ENCODE peak calls at places on chromosome 12, in ten cellular contexts. M, R, V, E, J, P, C, Z, O and X are unnamed samples.

GRCh38 chr12:22978962-22979361 is 354.0 kb downstream of the ETNK1 start:
- DNase-seq in V (no peak), Z (no peak), J (no peak), O (no peak), E (no peak), C (no peak), M (no peak), P (peak), R (peak), X (no peak)

GRCh38 chr12:111826316-111826715 is 15.7 kb upstream of the MAPKAPK5 start:
- DNase-seq in E (no peak), C (no peak), O (no peak), M (no peak), J (no peak), V (no peak), P (peak), R (no peak), Z (no peak), X (no peak)

GRCh38 chr12:15532364-15532977 is 210.2 kb downstream of the PTPRO start:
- DNase-seq in J (no peak), P (peak), Z (no peak), M (no peak), C (no peak), E (peak), R (peak), O (no peak), V (peak), X (no peak)

GRCh38 chr12:15787801-15788200 is 1.4 kb downstream of the EPS8 start:
- DNase-seq in J (no peak), E (no peak), C (no peak), P (no peak), O (no peak), R (no peak), V (no peak), Z (no peak), M (no peak), X (no peak)

GRCh38 chr12:68403711-68404110 is 71.5 kb upstream of the MDM1 start:
- DNase-seq in E (no peak), Z (no peak), C (no peak), V (no peak), J (no peak), O (no peak), R (no peak), P (peak), M (no peak), X (no peak)

GRCh38 chr12:108129017-108129812 is at the start of gene WSCD2:
- DNase-seq in Z (no peak), C (peak), R (no peak), J (peak), V (peak), E (peak), M (peak), P (no peak), O (peak), X (peak)

GRCh38 chr12:110741795-110742717 is 635 bp downstream of the PPP1CC start:
- DNase-seq in R (no peak), E (peak), V (peak), O (peak), M (no peak), P (peak), C (no peak), Z (no peak), J (peak), X (peak)

GRCh38 chr12:18439541-18439940 is 178.2 kb downstream of the PIK3C2G start:
- DNase-seq in E (no peak), Z (no peak), R (peak), P (peak), O (no peak), V (no peak), J (no peak), M (no peak), C (no peak), X (no peak)

GRCh38 chr12:112148031-112148513 is 22.7 kb downstream of the TRAFD1 start:
- DNase-seq in J (no peak), C (no peak), M (no peak), E (no peak), R (peak), P (peak), V (no peak), O (no peak), Z (no peak), X (no peak)

GRCh38 chr12:52256165-52256935 is 18.1 kb upstream of the KRT86 start:
- DNase-seq in Z (no peak), J (peak), O (peak), P (no peak), M (no peak), E (no peak), R (no peak), C (no peak), V (no peak), X (no peak)

GRCh38 chr12:52257074-52257551 is 17.3 kb upstream of the KRT86 start:
- DNase-seq in P (no peak), C (no peak), O (peak), J (peak), Z (no peak), E (no peak), V (no peak), R (no peak), M (no peak), X (no peak)

GRCh38 chr12:52259850-52260249 is 14.6 kb upstream of the KRT86 start:
- DNase-seq in O (peak), C (no peak), P (no peak), V (no peak), Z (no peak), E (no peak), J (peak), M (no peak), R (no peak), X (no peak)

GRCh38 chr12:52260351-52261210 is 13.9 kb upstream of the KRT86 start:
- DNase-seq in C (no peak), R (peak), V (no peak), J (peak), Z (no peak), E (no peak), O (no peak), P (no peak), M (no peak), X (no peak)

GRCh38 chr12:52258335-52258901 is 16.0 kb upstream of the KRT86 start:
- DNase-seq in J (peak), O (peak), Z (no peak), E (no peak), C (peak), P (peak), M (no peak), V (peak), R (no peak), X (peak)
- TF ChIP-seq CTCF in J (no peak), O (no peak), Z (no peak), E (no peak), C (no peak), P (no peak), M (no peak), V (no peak), R (no peak), X (no peak)

DNA sequence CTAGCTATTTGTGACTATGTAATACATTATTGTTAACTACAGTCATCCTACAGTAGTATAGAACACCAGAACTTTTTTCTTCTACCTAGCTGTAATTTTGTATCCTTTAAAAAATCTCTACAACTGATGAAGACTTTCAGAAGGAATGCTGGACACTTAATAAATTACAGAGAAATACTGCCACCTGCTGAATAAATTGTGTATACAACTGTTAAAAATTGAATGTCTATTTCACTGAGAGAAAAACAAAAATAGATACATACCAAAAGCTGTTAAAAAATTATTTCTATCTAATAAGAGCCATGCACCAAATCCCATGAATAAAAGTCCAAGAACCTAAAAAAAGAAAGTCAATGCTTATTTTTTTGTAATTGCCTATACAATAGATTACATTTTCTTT is 6.6 kb downstream of the TSPAN19 start:
- DNase-seq in E (no peak), R (no peak), M (no peak), O (no peak), Z (no peak), C (no peak), V (no peak), P (peak), J (no peak), X (no peak)
- TF ChIP-seq CTCF in E (peak), R (peak), M (no peak), O (peak), Z (peak), C (peak), V (peak), P (peak), J (peak), X (peak)

GRCh38 chr12:123121670-123122069 is 29.2 kb downstream of the PITPNM2 start:
- DNase-seq in C (no peak), J (no peak), R (no peak), E (no peak), V (no peak), O (no peak), M (no peak), Z (no peak), P (no peak), X (no peak)

GRCh38 chr12:123129651-123130050 is 21.2 kb downstream of the PITPNM2 start:
- DNase-seq in C (no peak), M (no peak), P (no peak), V (no peak), Z (no peak), R (no peak), J (no peak), E (no peak), O (no peak), X (no peak)

GRCh38 chr12:123122649-123123048 is 28.2 kb downstream of the PITPNM2 start:
- DNase-seq in O (no peak), V (no peak), C (no peak), M (no peak), E (peak), P (no peak), Z (no peak), R (no peak), J (no peak), X (no peak)

GRCh38 chr12:123131291-123131831 is 19.5 kb downstream of the PITPNM2 start:
- DNase-seq in M (no peak), J (no peak), R (no peak), O (no peak), E (no peak), V (no peak), C (no peak), Z (no peak), P (peak), X (no peak)

GRCh38 chr12:123126294-123127144 is 24.4 kb downstream of the PITPNM2 start:
- DNase-seq in Z (no peak), O (no peak), R (peak), V (no peak), E (no peak), M (no peak), C (no peak), P (peak), J (no peak), X (no peak)
- TF ChIP-seq CTCF in Z (no peak), O (no peak), R (peak), V (no peak), E (no peak), M (no peak), C (no peak), P (peak), J (no peak), X (no peak)

DNA sequence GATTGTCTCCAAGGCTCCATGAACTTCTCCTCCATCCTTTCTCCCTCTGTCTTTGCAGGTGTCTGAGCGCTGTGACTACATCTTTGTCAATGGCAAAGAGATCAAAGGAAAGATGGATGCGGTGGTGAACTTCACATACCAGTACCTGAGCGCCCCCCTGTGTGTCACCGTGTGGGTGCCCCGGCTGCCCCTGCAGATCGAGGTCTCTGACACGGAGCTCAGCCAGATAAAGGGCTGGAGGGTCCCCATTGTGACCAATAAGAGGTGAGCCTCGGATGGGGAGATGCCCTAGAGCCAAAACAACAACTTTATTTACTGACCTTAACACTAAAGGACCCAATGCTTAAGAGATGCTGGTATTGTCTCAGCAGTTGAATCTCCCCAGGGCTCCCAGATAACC is 130.0 kb downstream of the SLC15A4 start:
- DNase-seq in Z (no peak), J (no peak), O (no peak), E (no peak), V (no peak), M (no peak), R (no peak), C (no peak), P (no peak), X (no peak)
- TF ChIP-seq CTCF in Z (no peak), J (no peak), O (no peak), E (no peak), V (no peak), M (no peak), R (no peak), C (no peak), P (no peak), X (no peak)

GRCh38 chr12:41190360-41190759 is 2.2 kb downstream of the PDZRN4 start:
- DNase-seq in V (no peak), E (no peak), J (no peak), P (peak), C (no peak), Z (no peak), O (no peak), M (no peak), R (no peak), X (no peak)
- TF ChIP-seq CTCF in V (no peak), E (no peak), J (peak), P (peak), C (peak), Z (no peak), O (peak), M (no peak), R (peak), X (no peak)

GRCh38 chr12:537772-538171 is 78.0 kb downstream of the B4GALNT3 start:
- DNase-seq in Z (no peak), C (no peak), O (no peak), J (no peak), M (peak), V (no peak), E (no peak), R (no peak), P (no peak), X (no peak)

GRCh38 chr12:542290-543113 is 82.8 kb downstream of the B4GALNT3 start:
- DNase-seq in Z (no peak), J (no peak), M (no peak), E (no peak), C (peak), R (no peak), V (no peak), P (no peak), O (no peak), X (peak)

GRCh38 chr12:538731-539539 is 79.2 kb downstream of the B4GALNT3 start:
- DNase-seq in Z (peak), J (no peak), V (no peak), E (peak), O (peak), P (peak), C (no peak), M (peak), R (no peak), X (no peak)

GRCh38 chr12:541676-542289 is 82.0 kb downstream of the B4GALNT3 start:
- DNase-seq in M (no peak), O (no peak), Z (no peak), E (no peak), C (no peak), V (no peak), J (no peak), R (no peak), P (no peak), X (no peak)

GRCh38 chr12:539540-540310 is 80.0 kb downstream of the B4GALNT3 start:
- DNase-seq in O (no peak), V (no peak), P (no peak), J (no peak), R (no peak), Z (no peak), M (no peak), E (no peak), C (no peak), X (no peak)
- TF ChIP-seq CTCF in O (no peak), V (no peak), P (no peak), J (no peak), R (no peak), Z (no peak), M (no peak), E (no peak), C (no peak), X (no peak)